ENCODE peak calls at places on chromosomes 4 and X, in five cellular contexts. One of them, this sample, is unnamed.

GRCh38 chr4:48490680-48491513 is 845 bp downstream of the ZAR1 start:
- DNase-seq in psoas muscle: peak; percentile 14
- DNase-seq in spleen: peak; percentile 76
- DNase-seq in CD4-positive, CD25-positive, alpha-beta regulatory T cell: no peak
- DNase-seq in suprapubic skin: no peak
- DNase-seq in this sample: no peak

GRCh38 chr4:156792462-156793085 is 179.0 kb downstream of the PDGFC start:
- DNase-seq in CD4-positive, CD25-positive, alpha-beta regulatory T cell: no peak
- DNase-seq in suprapubic skin: no peak
- DNase-seq in spleen: no peak
- DNase-seq in psoas muscle: no peak
- DNase-seq in this sample: no peak

GRCh38 chr4:11098461-11098860 is 330.2 kb downstream of the HS3ST1 start:
- DNase-seq in CD4-positive, CD25-positive, alpha-beta regulatory T cell: no peak
- DNase-seq in spleen: no peak
- DNase-seq in suprapubic skin: no peak
- DNase-seq in psoas muscle: no peak
- DNase-seq in this sample: no peak

GRCh38 chr4:183377491-183377890 is 55.3 kb upstream of the CLDN24 start:
- DNase-seq in CD4-positive, CD25-positive, alpha-beta regulatory T cell: no peak
- DNase-seq in spleen: no peak
- DNase-seq in suprapubic skin: no peak
- DNase-seq in psoas muscle: no peak
- DNase-seq in this sample: no peak

GRCh38 chr4:128570380-128570779 is 239.1 kb upstream of the JADE1 start:
- DNase-seq in CD4-positive, CD25-positive, alpha-beta regulatory T cell: no peak
- DNase-seq in spleen: no peak
- DNase-seq in psoas muscle: peak; percentile 49
- DNase-seq in suprapubic skin: no peak
- DNase-seq in this sample: no peak

GRCh38 chrX:139932077-139932900 is 564 bp downstream of the ATP11C start:
- DNase-seq in CD4-positive, CD25-positive, alpha-beta regulatory T cell: peak; percentile 47
- DNase-seq in spleen: peak; percentile 92
- DNase-seq in suprapubic skin: peak; percentile 76
- DNase-seq in psoas muscle: peak; percentile 57
- DNase-seq in this sample: peak; percentile 44

GRCh38 chrX:13533726-13534125 is 35.7 kb upstream of the EGFL6 start:
- DNase-seq in psoas muscle: no peak
- DNase-seq in spleen: no peak
- DNase-seq in CD4-positive, CD25-positive, alpha-beta regulatory T cell: no peak
- DNase-seq in suprapubic skin: no peak
- DNase-seq in this sample: no peak

GRCh38 chrX:105302246-105302645 is 81.8 kb upstream of the TEX13A start:
- DNase-seq in spleen: no peak
- DNase-seq in psoas muscle: no peak
- DNase-seq in CD4-positive, CD25-positive, alpha-beta regulatory T cell: no peak
- DNase-seq in suprapubic skin: no peak
- DNase-seq in this sample: no peak

GRCh38 chr4:23171971-23172370 is 479.2 kb downstream of the GBA3 start:
- DNase-seq in suprapubic skin: no peak
- DNase-seq in psoas muscle: no peak
- DNase-seq in CD4-positive, CD25-positive, alpha-beta regulatory T cell: no peak
- DNase-seq in spleen: no peak
- DNase-seq in this sample: no peak

GRCh38 chr4:3213101-3213416 is 35.9 kb upstream of the MSANTD1 start:
- DNase-seq in spleen: no peak
- DNase-seq in suprapubic skin: no peak
- DNase-seq in CD4-positive, CD25-positive, alpha-beta regulatory T cell: no peak
- DNase-seq in psoas muscle: no peak
- DNase-seq in this sample: no peak

GRCh38 chr4:188971125-188971524 is 831.9 kb downstream of the TRIML1 start:
- DNase-seq in CD4-positive, CD25-positive, alpha-beta regulatory T cell: no peak
- DNase-seq in suprapubic skin: no peak
- DNase-seq in spleen: no peak
- DNase-seq in psoas muscle: no peak
- DNase-seq in this sample: no peak

GRCh38 chr4:8351931-8352367 is 82.4 kb downstream of the HTRA3 start:
- DNase-seq in spleen: no peak
- DNase-seq in suprapubic skin: peak; percentile 47
- DNase-seq in CD4-positive, CD25-positive, alpha-beta regulatory T cell: no peak
- DNase-seq in psoas muscle: no peak
- DNase-seq in this sample: no peak

GRCh38 chr4:155590751-155591150 is 75.9 kb upstream of the GUCY1A1 start:
- DNase-seq in suprapubic skin: no peak
- DNase-seq in spleen: no peak
- DNase-seq in psoas muscle: no peak
- DNase-seq in CD4-positive, CD25-positive, alpha-beta regulatory T cell: no peak
- DNase-seq in this sample: no peak

GRCh38 chrX:21354725-21355124 is 19.5 kb upstream of the CNKSR2 start:
- DNase-seq in spleen: no peak
- DNase-seq in psoas muscle: no peak
- DNase-seq in CD4-positive, CD25-positive, alpha-beta regulatory T cell: no peak
- DNase-seq in suprapubic skin: no peak
- DNase-seq in this sample: no peak

GRCh38 chr4:109730294-109731051 is 603 bp upstream of the PLA2G12A start:
- DNase-seq in spleen: peak; percentile 87
- DNase-seq in suprapubic skin: peak; percentile 76
- DNase-seq in psoas muscle: peak; percentile 51
- DNase-seq in CD4-positive, CD25-positive, alpha-beta regulatory T cell: no peak
- DNase-seq in this sample: peak; percentile 62

GRCh38 chrX:19602866-19603620 is 87.7 kb upstream of the MAP3K15 start:
- DNase-seq in CD4-positive, CD25-positive, alpha-beta regulatory T cell: no peak
- DNase-seq in suprapubic skin: no peak
- DNase-seq in psoas muscle: peak; percentile 21
- DNase-seq in spleen: no peak
- DNase-seq in this sample: peak; percentile 43

GRCh38 chrX:47148946-47149345 is 3.9 kb downstream of the RBM10 start:
- DNase-seq in CD4-positive, CD25-positive, alpha-beta regulatory T cell: no peak
- DNase-seq in spleen: no peak
- DNase-seq in psoas muscle: no peak
- DNase-seq in suprapubic skin: no peak
- DNase-seq in this sample: no peak

GRCh38 chrX:144637731-144638130 is 609.6 kb upstream of the SPANXN1 start:
- DNase-seq in CD4-positive, CD25-positive, alpha-beta regulatory T cell: no peak
- DNase-seq in psoas muscle: no peak
- DNase-seq in spleen: no peak
- DNase-seq in suprapubic skin: no peak
- DNase-seq in this sample: no peak

GRCh38 chr4:18695733-18696527 is 674.4 kb upstream of the LCORL start:
- DNase-seq in CD4-positive, CD25-positive, alpha-beta regulatory T cell: no peak
- DNase-seq in suprapubic skin: no peak
- DNase-seq in psoas muscle: no peak
- DNase-seq in spleen: no peak
- DNase-seq in this sample: no peak

GRCh38 chrX:150199803-150200202 is 163.3 kb upstream of the MAMLD1 start:
- DNase-seq in suprapubic skin: no peak
- DNase-seq in psoas muscle: no peak
- DNase-seq in CD4-positive, CD25-positive, alpha-beta regulatory T cell: no peak
- DNase-seq in spleen: peak; percentile 40
- DNase-seq in this sample: no peak

GRCh38 chr4:150332086-150332485 is 249.9 kb upstream of the MAB21L2 start:
- DNase-seq in suprapubic skin: no peak
- DNase-seq in CD4-positive, CD25-positive, alpha-beta regulatory T cell: no peak
- DNase-seq in spleen: no peak
- DNase-seq in psoas muscle: no peak
- DNase-seq in this sample: no peak

GRCh38 chr4:180674629-180675367 is 1568.4 kb upstream of the TENM3 start:
- DNase-seq in spleen: no peak
- DNase-seq in suprapubic skin: no peak
- DNase-seq in psoas muscle: no peak
- DNase-seq in CD4-positive, CD25-positive, alpha-beta regulatory T cell: no peak
- DNase-seq in this sample: no peak

GRCh38 chr4:86981789-86982188 is 47.0 kb downstream of the AFF1 start:
- DNase-seq in CD4-positive, CD25-positive, alpha-beta regulatory T cell: no peak
- DNase-seq in psoas muscle: no peak
- DNase-seq in suprapubic skin: no peak
- DNase-seq in spleen: no peak
- DNase-seq in this sample: no peak

GRCh38 chr4:84494518-84494917 is 4.6 kb downstream of the NKX6-1 start:
- DNase-seq in suprapubic skin: no peak
- DNase-seq in spleen: no peak
- DNase-seq in CD4-positive, CD25-positive, alpha-beta regulatory T cell: no peak
- DNase-seq in psoas muscle: no peak
- DNase-seq in this sample: no peak
- H3K27me3 ChIP-seq in suprapubic skin: peaks cover 100% of the 10 kb centered on the region
- H3K27me3 ChIP-seq in spleen: peaks cover 99% of the 10 kb centered on the region
- H3K27me3 ChIP-seq in CD4-positive, CD25-positive, alpha-beta regulatory T cell: peaks cover 31% of the 10 kb centered on the region
- H3K27me3 ChIP-seq in psoas muscle: peaks cover 60% of the 10 kb centered on the region
- H3K27me3 ChIP-seq in this sample: no peaks in the 10 kb centered on the region

GRCh38 chr4:153759407-153760226 is at the start of gene RNF175:
- DNase-seq in suprapubic skin: no peak
- DNase-seq in spleen: peak; percentile 75
- DNase-seq in psoas muscle: peak; percentile 25
- DNase-seq in CD4-positive, CD25-positive, alpha-beta regulatory T cell: peak; percentile 14
- DNase-seq in this sample: no peak
- H3K27ac ChIP-seq in suprapubic skin: no peak within 1 kb of the TSS
- H3K27ac ChIP-seq in spleen: no peak within 1 kb of the TSS
- H3K27ac ChIP-seq in psoas muscle: no peak within 1 kb of the TSS
- H3K27ac ChIP-seq in CD4-positive, CD25-positive, alpha-beta regulatory T cell: peak within 1 kb of the TSS; percentile 43
- H3K27ac ChIP-seq in this sample: no peak within 1 kb of the TSS

DNA sequence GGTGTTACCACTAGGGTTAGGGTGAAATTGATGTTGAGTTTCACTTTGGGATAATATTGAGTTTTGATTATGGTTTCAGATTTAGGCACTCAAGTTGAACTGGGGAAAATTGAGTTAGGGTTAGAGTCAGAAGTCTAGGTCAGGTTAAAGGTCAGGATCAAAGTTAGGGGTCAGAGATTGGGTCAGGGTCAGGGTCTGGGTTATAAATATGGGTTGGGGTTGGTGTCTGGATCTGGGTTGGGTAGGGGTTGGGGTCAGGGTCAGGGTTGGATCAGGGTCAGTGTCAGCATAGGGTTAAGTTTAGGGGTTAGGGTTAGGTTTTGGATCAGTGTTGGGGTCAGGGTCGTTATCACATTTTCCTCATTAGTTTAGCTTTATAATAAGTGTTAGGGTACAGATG is 42.7 kb upstream of the IL9R start:
- DNase-seq in suprapubic skin: no peak
- DNase-seq in CD4-positive, CD25-positive, alpha-beta regulatory T cell: no peak
- DNase-seq in psoas muscle: no peak
- DNase-seq in spleen: no peak
- DNase-seq in this sample: no peak
- H3K9me3 ChIP-seq in suprapubic skin: no peaks in the 10 kb centered on the region
- H3K9me3 ChIP-seq in CD4-positive, CD25-positive, alpha-beta regulatory T cell: no peaks in the 10 kb centered on the region
- H3K9me3 ChIP-seq in psoas muscle: no peaks in the 10 kb centered on the region
- H3K9me3 ChIP-seq in spleen: no peaks in the 10 kb centered on the region
- H3K9me3 ChIP-seq in this sample: peaks cover 11% of the 10 kb centered on the region

GRCh38 chr4:168619266-168619631 is 122.4 kb downstream of the PALLD start:
- DNase-seq in CD4-positive, CD25-positive, alpha-beta regulatory T cell: no peak
- DNase-seq in spleen: no peak
- DNase-seq in psoas muscle: no peak
- DNase-seq in suprapubic skin: no peak
- DNase-seq in this sample: no peak

GRCh38 chr4:168623484-168623883 is 126.6 kb downstream of the PALLD start:
- DNase-seq in spleen: no peak
- DNase-seq in CD4-positive, CD25-positive, alpha-beta regulatory T cell: no peak
- DNase-seq in suprapubic skin: no peak
- DNase-seq in psoas muscle: no peak
- DNase-seq in this sample: no peak

GRCh38 chr4:168621806-168622589 is 125.1 kb downstream of the PALLD start:
- DNase-seq in psoas muscle: no peak
- DNase-seq in spleen: no peak
- DNase-seq in suprapubic skin: no peak
- DNase-seq in CD4-positive, CD25-positive, alpha-beta regulatory T cell: no peak
- DNase-seq in this sample: peak; percentile 93

GRCh38 chr4:168622600-168622999 is 125.7 kb downstream of the PALLD start:
- DNase-seq in spleen: no peak
- DNase-seq in psoas muscle: no peak
- DNase-seq in CD4-positive, CD25-positive, alpha-beta regulatory T cell: no peak
- DNase-seq in suprapubic skin: no peak
- DNase-seq in this sample: no peak

GRCh38 chr4:168623011-168623410 is 126.2 kb downstream of the PALLD start:
- DNase-seq in psoas muscle: no peak
- DNase-seq in spleen: no peak
- DNase-seq in CD4-positive, CD25-positive, alpha-beta regulatory T cell: no peak
- DNase-seq in suprapubic skin: no peak
- DNase-seq in this sample: no peak
- H3K27me3 ChIP-seq in psoas muscle: no peaks in the 10 kb centered on the region
- H3K27me3 ChIP-seq in spleen: no peaks in the 10 kb centered on the region
- H3K27me3 ChIP-seq in CD4-positive, CD25-positive, alpha-beta regulatory T cell: peaks cover 3% of the 10 kb centered on the region
- H3K27me3 ChIP-seq in suprapubic skin: no peaks in the 10 kb centered on the region
- H3K27me3 ChIP-seq in this sample: no peaks in the 10 kb centered on the region

DNA sequence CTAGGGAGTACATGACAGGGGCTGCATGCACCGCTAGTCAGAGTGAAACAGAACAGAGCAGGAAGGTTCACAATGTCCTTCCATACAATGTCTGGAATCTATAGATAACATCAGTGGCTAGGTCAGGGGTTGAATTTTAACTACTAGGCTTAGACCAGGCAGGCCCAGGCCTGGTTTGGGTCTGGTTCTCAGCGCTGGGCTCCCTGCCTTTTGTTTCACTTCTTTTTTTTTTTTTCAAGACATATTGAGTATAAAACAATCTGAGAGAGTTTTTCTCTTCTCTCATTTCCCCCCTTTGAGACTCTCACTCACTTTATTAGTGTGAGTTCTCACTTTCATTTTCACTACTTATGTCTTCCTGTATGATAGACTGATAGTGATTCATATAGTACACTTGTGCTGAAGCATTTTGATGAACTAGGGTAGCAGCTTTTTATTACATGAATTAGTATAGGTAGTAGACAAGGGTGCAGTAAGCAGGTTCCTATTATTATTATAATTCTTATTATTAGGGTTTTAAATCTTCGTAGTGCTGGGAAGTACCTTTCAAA is 120.0 kb upstream of the ZDHHC15 start:
- DNase-seq in psoas muscle: no peak
- DNase-seq in spleen: no peak
- DNase-seq in CD4-positive, CD25-positive, alpha-beta regulatory T cell: no peak
- DNase-seq in suprapubic skin: no peak
- DNase-seq in this sample: no peak
- H3K27ac ChIP-seq in psoas muscle: no peak overlapping the region
- H3K27ac ChIP-seq in spleen: no peak overlapping the region
- H3K27ac ChIP-seq in CD4-positive, CD25-positive, alpha-beta regulatory T cell: no peak overlapping the region
- H3K27ac ChIP-seq in suprapubic skin: no peak overlapping the region
- H3K27ac ChIP-seq in this sample: no peak overlapping the region

DNA sequence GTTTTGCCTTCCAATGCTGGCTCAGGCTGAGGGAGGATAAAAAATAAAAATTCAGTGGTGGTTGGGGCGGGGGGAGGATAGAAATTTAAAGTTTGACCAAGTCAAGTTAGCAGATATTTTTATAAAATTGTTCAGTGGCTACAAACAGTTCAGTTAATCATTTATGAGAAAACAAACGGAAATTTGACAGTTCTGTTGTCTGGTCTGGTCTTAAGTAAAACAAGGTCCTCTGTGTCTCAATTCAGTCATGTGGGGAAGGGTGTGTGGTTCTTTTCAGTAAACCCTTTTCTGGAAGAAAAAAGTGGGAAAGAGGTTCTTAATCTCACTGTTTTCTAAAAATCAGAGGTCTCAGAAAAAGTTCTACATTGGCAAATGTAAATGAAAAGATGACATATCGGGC is 409.1 kb upstream of the SPANXN4 start:
- DNase-seq in suprapubic skin: no peak
- DNase-seq in CD4-positive, CD25-positive, alpha-beta regulatory T cell: no peak
- DNase-seq in psoas muscle: no peak
- DNase-seq in spleen: no peak
- DNase-seq in this sample: no peak
- H3K9me3 ChIP-seq in suprapubic skin: no peaks in the 10 kb centered on the region
- H3K9me3 ChIP-seq in CD4-positive, CD25-positive, alpha-beta regulatory T cell: no peaks in the 10 kb centered on the region
- H3K9me3 ChIP-seq in psoas muscle: no peaks in the 10 kb centered on the region
- H3K9me3 ChIP-seq in spleen: no peaks in the 10 kb centered on the region
- H3K9me3 ChIP-seq in this sample: no peaks in the 10 kb centered on the region

GRCh38 chrX:68681443-68681941 is 34.0 kb downstream of the STARD8 start:
- DNase-seq in spleen: no peak
- DNase-seq in suprapubic skin: no peak
- DNase-seq in psoas muscle: no peak
- DNase-seq in CD4-positive, CD25-positive, alpha-beta regulatory T cell: no peak
- DNase-seq in this sample: no peak
- H3K27me3 ChIP-seq in spleen: no peaks in the 10 kb centered on the region
- H3K27me3 ChIP-seq in suprapubic skin: no peaks in the 10 kb centered on the region
- H3K27me3 ChIP-seq in psoas muscle: no peaks in the 10 kb centered on the region
- H3K27me3 ChIP-seq in CD4-positive, CD25-positive, alpha-beta regulatory T cell: no peaks in the 10 kb centered on the region
- H3K27me3 ChIP-seq in this sample: no peaks in the 10 kb centered on the region